ENCODE peak calls at places on chromosome 14, in six cellular contexts. J, A, E, D, F and X are unnamed samples.

GRCh38 chr14:65070710-65071033 is 31.6 kb downstream of the MAX start:
- DNase-seq in J (peak; percentile 78), A (no peak), E (no peak), D (no peak), F (no peak), X (no peak)

GRCh38 chr14:58243790-58244555 is 670 bp upstream of the PSMA3 start:
- DNase-seq in J (no peak), A (no peak), E (peak; percentile 23), D (peak; percentile 62), F (no peak), X (no peak)

GRCh38 chr14:52563120-52563519 is 10.5 kb downstream of the GPR137C start:
- DNase-seq in J (no peak), A (no peak), E (no peak), D (peak; percentile 69), F (peak; percentile 21), X (peak; percentile 36)

GRCh38 chr14:88168498-88169165 is 154.4 kb downstream of the KCNK10 start:
- DNase-seq in J (peak; percentile 77), A (no peak), E (peak; percentile 50), D (peak; percentile 39), F (no peak), X (no peak)

GRCh38 chr14:66432334-66432733 is 53.8 kb upstream of the CCDC196 start:
- DNase-seq in J (no peak), A (no peak), E (no peak), D (no peak), F (no peak), X (no peak)

GRCh38 chr14:50061664-50062437 is 54.5 kb downstream of the VCPKMT start:
- DNase-seq in J (peak; percentile 94), A (no peak), E (peak; percentile 94), D (peak; percentile 49), F (no peak), X (no peak)

GRCh38 chr14:72701610-72702009 is 192.3 kb downstream of the DPF3 start:
- DNase-seq in J (no peak), A (no peak), E (no peak), D (no peak), F (no peak), X (no peak)

GRCh38 chr14:61284001-61284400 is 2.9 kb upstream of the TMEM30B start:
- DNase-seq in J (no peak), A (no peak), E (no peak), D (no peak), F (no peak), X (no peak)

GRCh38 chr14:75279739-75280447 is 1.3 kb downstream of the FOS start:
- DNase-seq in J (peak; percentile 60), A (no peak), E (no peak), D (no peak), F (no peak), X (no peak)

GRCh38 chr14:70097576-70098256 is 91.0 kb downstream of the SLC8A3 start:
- DNase-seq in J (no peak), A (no peak), E (no peak), D (no peak), F (no peak), X (no peak)

GRCh38 chr14:32400480-32400879 is 71.4 kb downstream of the AKAP6 start:
- DNase-seq in J (no peak), A (no peak), E (no peak), D (no peak), F (peak; percentile 44), X (no peak)

GRCh38 chr14:76237349-76237990 is 85.7 kb downstream of the GPATCH2L start:
- DNase-seq in J (no peak), A (no peak), E (no peak), D (no peak), F (no peak), X (no peak)

GRCh38 chr14:87934185-87934584 is 58.8 kb downstream of the GALC start:
- DNase-seq in J (no peak), A (no peak), E (no peak), D (peak; percentile 8), F (no peak), X (no peak)

GRCh38 chr14:103085106-103086091 is 1.4 kb downstream of the LBHD2 start:
- DNase-seq in J (no peak), A (no peak), E (no peak), D (no peak), F (no peak), X (no peak)

GRCh38 chr14:103081951-103082350 is 2.1 kb upstream of the LBHD2 start:
- DNase-seq in J (no peak), A (no peak), E (no peak), D (no peak), F (no peak), X (no peak)

GRCh38 chr14:103086771-103087342 is 2.8 kb downstream of the LBHD2 start:
- DNase-seq in J (no peak), A (no peak), E (no peak), D (no peak), F (no peak), X (no peak)

GRCh38 chr14:103087343-103087835 is 3.4 kb downstream of the LBHD2 start:
- DNase-seq in J (no peak), A (no peak), E (no peak), D (no peak), F (no peak), X (no peak)

DNA sequence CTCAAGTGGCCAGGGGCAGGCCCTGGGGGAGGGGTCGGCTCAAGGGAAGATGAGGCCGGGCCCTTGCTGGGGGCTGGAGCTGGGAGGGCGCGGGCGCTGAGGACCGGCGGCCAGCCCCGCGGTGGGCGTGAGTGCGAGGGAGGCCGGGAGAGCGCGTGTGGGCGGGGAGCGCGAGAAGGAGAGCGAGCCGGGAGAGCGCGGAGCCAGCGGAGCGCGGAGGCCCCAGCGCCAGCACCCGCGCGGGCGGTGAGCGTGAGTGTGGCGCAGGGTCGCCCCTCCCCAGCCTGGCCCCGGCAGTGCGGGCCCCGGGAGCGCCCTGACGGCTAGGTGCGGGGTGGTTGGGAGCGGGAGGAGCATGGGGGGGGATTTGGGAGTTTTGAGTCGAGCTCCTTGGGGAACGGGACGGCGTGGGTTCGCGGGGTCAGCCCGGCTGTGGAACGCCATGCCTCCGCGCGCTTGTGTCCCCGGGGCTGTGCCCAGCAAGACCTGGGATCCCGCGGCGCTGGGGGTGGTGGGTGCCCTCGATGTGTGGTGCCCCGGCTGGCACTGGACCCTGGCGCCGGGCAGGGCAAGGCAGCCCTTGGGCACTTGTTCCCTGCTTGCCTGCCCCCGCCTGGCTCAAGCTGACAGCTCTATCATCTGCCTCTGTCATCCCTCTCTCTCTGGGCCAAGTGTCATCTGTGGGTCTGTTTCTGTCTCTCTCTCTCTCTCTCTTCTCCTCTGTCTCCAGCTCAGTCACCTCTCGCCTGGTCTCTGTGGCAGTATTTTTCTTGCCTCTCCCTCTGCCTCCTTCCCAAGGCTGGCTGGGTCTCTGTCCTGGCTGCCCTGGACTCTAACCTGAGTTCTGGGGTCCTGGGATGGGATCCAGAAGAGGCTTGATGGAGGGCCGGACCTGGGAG is at the start of gene LBHD2:
- DNase-seq in J (no peak), A (no peak), E (no peak), D (no peak), F (no peak), X (no peak)
- H3K4me3 ChIP-seq in J (peak within 1 kb of the TSS; percentile 16), A (peak within 1 kb of the TSS; percentile 55), E (no peak within 1 kb of the TSS), D (no peak within 1 kb of the TSS), F (no peak within 1 kb of the TSS), X (peak within 1 kb of the TSS; percentile 13)

DNA sequence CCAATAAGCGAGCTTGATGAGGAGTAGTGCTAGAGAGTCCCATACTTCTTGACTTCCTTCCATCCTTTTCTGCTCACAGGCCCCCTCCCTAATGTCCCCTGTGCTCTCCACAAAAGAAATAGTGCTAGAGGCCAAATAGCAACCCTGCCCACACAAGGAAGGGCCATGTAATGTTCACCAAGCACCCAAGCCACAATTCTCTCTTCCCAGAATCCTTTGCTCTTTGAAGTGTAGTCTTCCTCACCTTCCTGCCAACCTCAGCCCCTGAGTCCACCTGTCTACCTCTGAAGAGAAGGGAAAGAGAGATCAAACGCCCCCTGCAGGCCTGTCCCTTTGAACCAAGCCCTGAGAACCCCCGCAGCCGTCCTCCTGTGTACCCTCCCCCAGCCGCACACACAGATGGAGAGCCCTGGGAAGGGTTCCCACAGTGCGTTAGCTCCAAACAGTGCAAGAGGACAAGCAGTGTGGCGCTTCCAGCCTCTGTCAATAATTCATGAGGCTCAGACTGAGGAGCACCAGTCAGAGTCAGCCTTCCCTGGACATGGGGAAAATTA is 1.9 kb upstream of the DHRS4 start:
- DNase-seq in J (no peak), A (no peak), E (no peak), D (no peak), F (no peak), X (no peak)
- H3K4me3 ChIP-seq in J (no peak overlapping the region), A (no peak overlapping the region), E (no peak overlapping the region), D (no peak overlapping the region), F (no peak overlapping the region), X (no peak overlapping the region)

DNA sequence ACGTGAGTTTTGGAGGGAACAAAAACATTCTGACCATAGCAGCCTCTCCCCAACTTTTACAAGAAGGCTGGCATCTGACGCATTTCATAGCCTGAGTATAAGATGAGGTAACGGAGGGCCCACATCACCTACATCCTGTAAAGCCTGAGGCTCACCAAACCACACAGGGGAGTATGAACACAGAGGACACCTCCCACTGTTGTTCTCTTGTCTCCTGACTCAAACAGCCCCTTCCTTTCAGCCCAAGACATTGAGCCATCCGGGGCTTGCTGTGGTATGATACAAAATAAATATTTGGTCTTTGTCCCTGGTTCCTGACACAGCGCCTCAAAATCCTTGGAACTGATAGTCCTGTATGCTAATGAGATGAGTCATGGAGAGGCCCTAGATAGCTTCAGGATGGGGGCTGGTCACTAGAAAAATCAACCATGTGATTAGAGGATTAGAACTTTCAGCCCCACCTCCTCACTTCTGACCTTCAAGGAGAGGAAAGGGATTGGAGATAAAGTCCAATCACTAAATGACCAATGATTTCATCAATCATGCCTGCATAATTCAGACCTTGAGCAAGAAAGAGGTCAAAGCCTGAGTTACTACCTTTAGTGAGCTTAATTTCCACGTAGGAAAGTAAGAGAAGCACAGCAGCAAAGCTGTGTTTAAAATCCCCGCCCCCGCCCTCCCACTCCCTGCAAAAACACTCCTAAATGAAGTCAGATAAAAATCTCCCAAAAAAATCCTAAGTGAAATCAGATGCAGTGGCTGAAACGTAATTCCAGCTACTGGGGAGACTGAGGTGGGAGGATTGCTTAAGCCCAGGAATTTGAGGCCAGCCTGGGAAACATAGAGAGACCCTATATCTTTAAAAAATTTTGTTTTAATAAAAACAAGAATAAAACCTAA is 236.4 kb downstream of the PCNX1 start:
- DNase-seq in J (peak; percentile 70), A (no peak), E (no peak), D (peak; percentile 99), F (no peak), X (peak; percentile 64)
- H3K4me3 ChIP-seq in J (no peak overlapping the region), A (no peak overlapping the region), E (no peak overlapping the region), D (no peak overlapping the region), F (no peak overlapping the region), X (no peak overlapping the region)

GRCh38 chr14:33509454-33509853 is 441.4 kb downstream of the EGLN3 start:
- DNase-seq in J (no peak), A (no peak), E (no peak), D (peak; percentile 14), F (no peak), X (no peak)

GRCh38 chr14:33508663-33509062 is 442.2 kb downstream of the EGLN3 start:
- DNase-seq in J (no peak), A (no peak), E (no peak), D (no peak), F (no peak), X (peak; percentile 60)

GRCh38 chr14:33505295-33505962 is 445.4 kb downstream of the EGLN3 start:
- DNase-seq in J (no peak), A (no peak), E (no peak), D (no peak), F (no peak), X (no peak)

GRCh38 chr14:33509927-33510535 is 440.8 kb downstream of the EGLN3 start:
- DNase-seq in J (no peak), A (no peak), E (no peak), D (peak; percentile 51), F (no peak), X (peak; percentile 85)

DNA sequence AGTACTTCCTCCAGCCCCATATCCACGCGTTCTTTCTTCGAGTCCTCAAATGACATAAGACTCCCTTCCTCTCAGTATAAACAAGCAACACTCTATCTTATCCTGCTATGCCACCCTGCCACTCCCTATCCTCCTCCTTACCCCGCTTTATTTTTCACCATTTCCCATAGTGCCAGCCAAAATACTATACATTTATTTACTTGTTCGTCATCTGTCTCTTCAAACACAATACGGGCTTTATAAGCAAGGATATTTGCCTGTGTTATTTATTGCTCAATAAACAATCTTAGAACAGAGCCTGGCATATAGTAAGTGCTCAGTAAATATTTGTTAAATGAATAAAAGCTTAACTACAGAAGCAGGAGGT is 444.9 kb downstream of the EGLN3 start:
- DNase-seq in J (no peak), A (no peak), E (no peak), D (no peak), F (no peak), X (no peak)
- H3K4me3 ChIP-seq in J (no peak overlapping the region), A (no peak overlapping the region), E (no peak overlapping the region), D (no peak overlapping the region), F (no peak overlapping the region), X (no peak overlapping the region)